ENCODE peak calls at places on chromosomes 5 and 9, in eight cellular contexts. V, E, Z, C, I, J, D and F are unnamed samples. For H3K9me3, the result is how much of the 10 kb centered on the place peaks cover.

GRCh38 chr9:88791105-88791805 is 200.0 kb upstream of the S1PR3 start:
- DNase-seq in V (no peak), E (no peak), Z (no peak), C (peak), I (no peak), J (no peak), D (no peak), F (no peak)

GRCh38 chr5:116864157-116864837 is 289.7 kb upstream of the SEMA6A start:
- DNase-seq in V (no peak), E (peak), Z (no peak), C (no peak), I (no peak), J (peak), D (no peak), F (no peak)

GRCh38 chr5:139592289-139592688 is 31.1 kb downstream of the UBE2D2 start:
- DNase-seq in V (no peak), E (no peak), Z (no peak), C (no peak), I (no peak), J (no peak), D (no peak), F (no peak)

GRCh38 chr5:142619815-142620214 is 66.1 kb downstream of the FGF1 start:
- DNase-seq in V (no peak), E (no peak), Z (no peak), C (no peak), I (no peak), J (no peak), D (no peak), F (no peak)

GRCh38 chr5:173968154-173968553 is 20.8 kb upstream of the C5orf47 start:
- DNase-seq in V (no peak), E (no peak), Z (no peak), C (no peak), I (no peak), J (no peak), D (no peak), F (no peak)

GRCh38 chr9:4850611-4851010 is 57.9 kb downstream of the RCL1 start:
- DNase-seq in V (no peak), E (no peak), Z (no peak), C (peak), I (no peak), J (no peak), D (no peak), F (no peak)

GRCh38 chr5:73352789-73353188 is 95.8 kb downstream of the FOXD1 start:
- DNase-seq in V (no peak), E (no peak), Z (no peak), C (no peak), I (no peak), J (no peak), D (no peak), F (no peak)

GRCh38 chr5:62460578-62460983 is 48.0 kb downstream of the IPO11 start:
- DNase-seq in V (peak), E (no peak), Z (no peak), C (peak), I (no peak), J (no peak), D (no peak), F (no peak)

GRCh38 chr5:150139334-150139733 is 16.3 kb downstream of the PDGFRB start:
- DNase-seq in V (no peak), E (no peak), Z (no peak), C (no peak), I (no peak), J (no peak), D (no peak), F (no peak)

GRCh38 chr9:1154739-1155138 is 104.6 kb downstream of the DMRT2 start:
- DNase-seq in V (no peak), E (no peak), Z (no peak), C (no peak), I (no peak), J (no peak), D (no peak), F (no peak)

GRCh38 chr9:86707932-86708510 is 239.3 kb downstream of the GAS1 start:
- DNase-seq in V (no peak), E (no peak), Z (no peak), C (no peak), I (no peak), J (no peak), D (no peak), F (no peak)

GRCh38 chr5:54049963-54050362 is 260.4 kb downstream of the ARL15 start:
- DNase-seq in V (peak), E (no peak), Z (no peak), C (no peak), I (no peak), J (no peak), D (no peak), F (no peak)

GRCh38 chr5:153880094-153880493 is 158.6 kb downstream of the FAM114A2 start:
- DNase-seq in V (no peak), E (no peak), Z (no peak), C (no peak), I (no peak), J (no peak), D (no peak), F (no peak)

GRCh38 chr9:5857928-5858327 is 25.0 kb upstream of the ERMP1 start:
- DNase-seq in V (no peak), E (no peak), Z (no peak), C (no peak), I (no peak), J (no peak), D (no peak), F (no peak)

GRCh38 chr5:177373806-177374205 is 10.4 kb upstream of the SLC34A1 start:
- DNase-seq in V (no peak), E (no peak), Z (no peak), C (no peak), I (no peak), J (peak), D (no peak), F (no peak)

GRCh38 chr9:131140550-131140949 is 15.2 kb downstream of the NUP214 start:
- DNase-seq in V (no peak), E (no peak), Z (no peak), C (no peak), I (no peak), J (no peak), D (no peak), F (no peak)

GRCh38 chr5:173452098-173452497 is 123.9 kb upstream of the STC2 start:
- DNase-seq in V (peak), E (no peak), Z (no peak), C (peak), I (peak), J (peak), D (no peak), F (no peak)

GRCh38 chr9:89786650-89787049 is 181.8 kb downstream of the GADD45G start:
- DNase-seq in V (no peak), E (no peak), Z (peak), C (peak), I (no peak), J (no peak), D (no peak), F (no peak)

GRCh38 chr5:31047007-31047406 is 146.5 kb upstream of the CDH6 start:
- DNase-seq in V (no peak), E (no peak), Z (no peak), C (no peak), I (no peak), J (no peak), D (no peak), F (no peak)

GRCh38 chr5:19462019-19462418 is 526.0 kb downstream of the CDH18 start:
- DNase-seq in V (no peak), E (no peak), Z (no peak), C (no peak), I (no peak), J (no peak), D (no peak), F (no peak)

GRCh38 chr5:175461370-175461769 is 17.0 kb upstream of the SFXN1 start:
- DNase-seq in V (no peak), E (no peak), Z (no peak), C (no peak), I (no peak), J (no peak), D (no peak), F (no peak)

GRCh38 chr9:68555416-68555815 is 14.7 kb upstream of the TMEM252 start:
- DNase-seq in V (no peak), E (no peak), Z (no peak), C (no peak), I (no peak), J (no peak), D (no peak), F (no peak)

GRCh38 chr9:34556231-34556525 is 33.3 kb downstream of the CNTFR start:
- DNase-seq in V (no peak), E (no peak), Z (no peak), C (no peak), I (no peak), J (no peak), D (no peak), F (no peak)

GRCh38 chr5:44943637-44944036 is 134.9 kb downstream of the MRPS30 start:
- DNase-seq in V (no peak), E (no peak), Z (no peak), C (no peak), I (no peak), J (no peak), D (no peak), F (no peak)

GRCh38 chr9:129665814-129666511 is 516 bp downstream of the PRRX2 start:
- DNase-seq in V (no peak), E (no peak), Z (no peak), C (no peak), I (no peak), J (no peak), D (no peak), F (no peak)

GRCh38 chr9:111819360-111819759 is 24.6 kb upstream of the SHOC1 start:
- DNase-seq in V (no peak), E (no peak), Z (no peak), C (no peak), I (no peak), J (no peak), D (no peak), F (no peak)

GRCh38 chr9:105257767-105258166 is 13.3 kb downstream of the SLC44A1 start:
- DNase-seq in V (no peak), E (no peak), Z (no peak), C (no peak), I (no peak), J (no peak), D (no peak), F (no peak)

GRCh38 chr5:9233712-9234111 is 312.2 kb downstream of the SEMA5A start:
- DNase-seq in V (no peak), E (no peak), Z (no peak), C (no peak), I (no peak), J (no peak), D (no peak), F (no peak)

GRCh38 chr5:146860213-146860891 is 18.2 kb downstream of the PPP2R2B start:
- DNase-seq in V (no peak), E (no peak), Z (no peak), C (no peak), I (no peak), J (no peak), D (no peak), F (no peak)

GRCh38 chr5:15502208-15502607 is 2.2 kb downstream of the FBXL7 start:
- DNase-seq in V (no peak), E (no peak), Z (no peak), C (no peak), I (no peak), J (no peak), D (no peak), F (no peak)

GRCh38 chr5:148849461-148849860 is 23.1 kb downstream of the ADRB2 start:
- DNase-seq in V (no peak), E (no peak), Z (peak), C (peak), I (no peak), J (no peak), D (no peak), F (no peak)

GRCh38 chr5:57416246-57416996 is 66.2 kb downstream of the ACTBL2 start:
- DNase-seq in V (no peak), E (no peak), Z (no peak), C (no peak), I (no peak), J (no peak), D (no peak), F (no peak)

GRCh38 chr5:98827161-98827560 is 53.7 kb downstream of the RGMB start:
- DNase-seq in V (peak), E (no peak), Z (no peak), C (peak), I (peak), J (no peak), D (no peak), F (no peak)

GRCh38 chr5:118146824-118147223 is 841.5 kb downstream of the DTWD2 start:
- DNase-seq in V (no peak), E (no peak), Z (no peak), C (no peak), I (no peak), J (no peak), D (no peak), F (no peak)

GRCh38 chr9:92986175-92987110 is 39.1 kb downstream of the FGD3 start:
- DNase-seq in V (peak), E (no peak), Z (no peak), C (peak), I (no peak), J (no peak), D (no peak), F (peak)
- H3K9me3 ChIP-seq in V (under half), E (under half), Z (under half), C (under half), I (under half), J (under half), D (under half), F (under half)

DNA sequence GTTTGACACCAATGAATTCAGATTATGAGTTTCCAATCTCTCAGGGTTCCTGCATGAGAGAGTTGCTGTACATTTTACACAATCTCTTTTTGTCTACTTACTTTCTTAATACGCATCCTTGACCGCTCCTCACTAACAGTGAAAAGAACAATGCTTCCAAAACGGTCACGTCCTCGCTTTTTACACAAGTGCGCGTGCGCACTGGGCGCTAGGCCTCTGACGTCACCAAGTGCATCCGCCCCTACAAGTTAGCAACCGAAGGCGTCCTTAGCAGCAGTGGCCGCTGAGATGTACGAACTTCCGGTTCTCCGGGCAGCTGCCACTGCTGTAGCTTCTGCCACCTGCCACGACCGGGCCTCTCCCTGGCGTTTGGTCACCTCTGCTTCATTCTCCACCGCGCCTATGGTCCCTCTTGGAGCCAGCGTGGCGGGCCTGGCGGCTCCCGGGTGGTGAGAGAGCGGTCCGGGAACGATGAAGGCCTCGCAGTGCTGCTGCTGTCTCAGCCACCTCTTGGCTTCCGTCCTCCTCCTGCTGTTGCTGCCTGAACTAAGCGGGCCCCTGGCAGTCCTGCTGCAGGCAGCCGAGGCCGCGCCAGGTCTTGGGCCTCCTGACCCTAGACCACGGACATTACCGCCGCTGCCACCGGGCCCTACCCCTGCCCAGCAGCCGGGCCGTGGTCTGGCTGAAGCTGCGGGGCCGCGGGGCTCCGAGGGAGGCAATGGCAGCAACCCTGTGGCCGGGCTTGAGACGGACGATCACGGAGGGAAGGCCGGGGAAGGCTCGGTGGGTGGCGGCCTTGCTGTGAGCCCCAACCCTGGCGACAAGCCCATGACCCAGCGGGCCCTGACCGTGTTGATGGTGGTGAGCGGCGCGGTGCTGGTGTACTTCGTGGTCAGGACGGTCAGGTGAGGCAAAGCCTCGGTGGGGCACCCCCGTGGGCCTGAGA is at the start of gene FAM174A:
- DNase-seq in V (peak), E (peak), Z (peak), C (peak), I (peak), J (peak), D (peak), F (peak)
- TF ChIP-seq POLR2A in V (peak), E (peak), Z (peak), C (peak), I (peak), J (peak), D (peak), F (no peak)

DNA sequence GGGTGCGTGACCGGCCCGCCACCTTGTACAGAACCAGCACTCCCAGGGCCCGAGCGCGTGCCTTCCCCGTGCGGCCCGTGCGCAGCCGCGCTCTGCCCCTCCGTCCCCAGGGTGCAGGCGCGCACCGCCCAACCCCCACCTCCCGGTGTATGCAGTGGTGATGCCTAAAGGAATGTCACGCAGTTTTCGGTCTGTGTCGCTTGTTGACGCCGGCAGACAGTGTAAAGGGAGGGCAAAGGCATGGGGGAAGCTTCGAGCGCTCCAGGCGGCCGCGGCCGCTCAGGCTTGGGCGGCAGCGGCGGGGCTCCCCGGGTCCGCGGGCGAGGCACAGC is 1.3 kb downstream of the LRRC26 start:
- DNase-seq in V (peak), E (no peak), Z (no peak), C (no peak), I (no peak), J (no peak), D (no peak), F (no peak)
- H3K4me3 ChIP-seq in V (peak), E (peak), Z (peak), C (no peak), I (peak), J (peak), D (peak), F (peak)

DNA sequence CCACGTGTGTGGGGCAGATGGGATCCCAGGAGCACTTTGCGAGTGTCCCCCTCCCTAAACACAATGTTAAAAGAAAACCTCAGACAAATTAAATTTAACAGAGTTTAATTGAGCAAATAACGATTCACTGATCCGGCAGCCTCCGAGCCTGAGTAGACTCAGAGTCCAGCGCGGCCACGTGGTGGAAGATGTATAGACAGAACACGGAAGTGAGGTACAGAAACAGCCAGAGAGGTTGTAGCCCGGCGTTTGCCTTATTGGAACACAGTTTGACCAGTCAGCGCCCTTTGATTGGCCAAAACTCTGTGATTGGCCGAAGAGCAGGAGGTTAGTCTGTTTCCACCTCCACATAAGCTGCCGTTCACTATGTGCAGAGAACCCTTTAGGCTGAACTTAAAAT is 363.0 kb upstream of the IRX2 start:
- DNase-seq in V (no peak), E (no peak), Z (no peak), C (no peak), I (no peak), J (no peak), D (no peak), F (no peak)
- H3K9me3 ChIP-seq in V (under half), E (under half), Z (under half), C (under half), I (under half), J (under half), D (under half), F (under half)